ENCODE peak calls at places on chromosomes 11 and 22, in nine cellular contexts. J is tibial nerve, S is astrocyte of the spinal cord, L is brain microvascular endothelial cell, P is bronchial epithelial cell, R is GM23338, F is kidney epithelial cell, H is epithelial cell of esophagus, Q is endodermal cell. D is an unnamed sample.

GRCh38 chr11:72613977-72614376 is 60.2 kb downstream of the PDE2A start:
- DNase-seq in J (peak), S (no peak), L (no peak), P (no peak), R (no peak), F (no peak), H (no peak), Q (no peak), D (no peak)

GRCh38 chr11:10941429-10941828 is 83.6 kb upstream of the ZBED5 start:
- DNase-seq in J (no peak), S (no peak), L (no peak), P (no peak), R (no peak), F (no peak), H (no peak), Q (no peak), D (no peak)

GRCh38 chr22:48683640-48684039 is 1144.0 kb downstream of the BRD1 start:
- DNase-seq in J (no peak), S (no peak), L (no peak), P (no peak), R (no peak), F (no peak), H (no peak), Q (no peak), D (no peak)

GRCh38 chr11:109604506-109604905 is 182.5 kb downstream of the C11orf87 start:
- DNase-seq in J (no peak), S (no peak), L (no peak), P (peak), R (no peak), F (no peak), H (peak), Q (no peak), D (no peak)

GRCh38 chr22:20155330-20156041 is 4.6 kb upstream of the CCDC188 start:
- DNase-seq in J (no peak), S (peak), L (peak), P (no peak), R (no peak), F (no peak), H (no peak), Q (no peak), D (peak)

GRCh38 chr11:17743026-17743807 is 8.6 kb downstream of the KCNC1 start:
- DNase-seq in J (no peak), S (no peak), L (no peak), P (no peak), R (no peak), F (no peak), H (no peak), Q (no peak), D (no peak)

GRCh38 chr11:61145228-61146005 is 15.8 kb downstream of the VPS37C start:
- DNase-seq in J (no peak), S (no peak), L (no peak), P (no peak), R (no peak), F (no peak), H (no peak), Q (no peak), D (peak)

GRCh38 chr11:109641549-109641948 is 219.6 kb downstream of the C11orf87 start:
- DNase-seq in J (no peak), S (peak), L (peak), P (peak), R (peak), F (no peak), H (peak), Q (peak), D (no peak)

GRCh38 chr11:60830478-60831142 is 11.3 kb upstream of the CCDC86 start:
- DNase-seq in J (no peak), S (no peak), L (no peak), P (peak), R (no peak), F (no peak), H (peak), Q (no peak), D (no peak)

GRCh38 chr11:95419915-95420314 is 188.9 kb upstream of the SESN3 start:
- DNase-seq in J (no peak), S (peak), L (peak), P (peak), R (no peak), F (peak), H (peak), Q (no peak), D (no peak)

GRCh38 chr11:125264091-125265022 is 99.8 kb downstream of the PKNOX2 start:
- DNase-seq in J (no peak), S (no peak), L (no peak), P (no peak), R (no peak), F (no peak), H (no peak), Q (no peak), D (peak)

GRCh38 chr11:125262194-125262824 is 97.8 kb downstream of the PKNOX2 start:
- DNase-seq in J (no peak), S (no peak), L (no peak), P (no peak), R (no peak), F (no peak), H (no peak), Q (no peak), D (no peak)

GRCh38 chr11:125263268-125263790 is 98.8 kb downstream of the PKNOX2 start:
- DNase-seq in J (peak), S (peak), L (peak), P (no peak), R (peak), F (peak), H (no peak), Q (peak), D (no peak)

GRCh38 chr11:125261471-125262087 is 97.0 kb downstream of the PKNOX2 start:
- DNase-seq in J (no peak), S (no peak), L (no peak), P (no peak), R (no peak), F (no peak), H (no peak), Q (no peak), D (no peak)

GRCh38 chr11:125262825-125263218 is 98.3 kb downstream of the PKNOX2 start:
- DNase-seq in J (no peak), S (no peak), L (peak), P (no peak), R (no peak), F (no peak), H (no peak), Q (peak), D (no peak)
- TF ChIP-seq CTCF in J (no peak), S (no peak), L (no peak), P (no peak), R (no peak), F (no peak), H (no peak), Q (no peak), D (no peak)

GRCh38 chr11:103668859-103669258 is 367.6 kb upstream of the DDI1 start:
- DNase-seq in J (no peak), S (no peak), L (no peak), P (no peak), R (no peak), F (no peak), H (no peak), Q (no peak), D (no peak)

GRCh38 chr11:103671143-103671651 is 365.2 kb upstream of the DDI1 start:
- DNase-seq in J (no peak), S (no peak), L (no peak), P (no peak), R (no peak), F (no peak), H (no peak), Q (no peak), D (no peak)

GRCh38 chr11:103676413-103676812 is 360.0 kb upstream of the DDI1 start:
- DNase-seq in J (no peak), S (no peak), L (no peak), P (no peak), R (no peak), F (no peak), H (no peak), Q (no peak), D (no peak)

GRCh38 chr11:103673773-103674172 is 362.7 kb upstream of the DDI1 start:
- DNase-seq in J (no peak), S (peak), L (no peak), P (peak), R (no peak), F (no peak), H (peak), Q (no peak), D (no peak)
- TF ChIP-seq CTCF in J (no peak), S (no peak), L (no peak), P (no peak), R (no peak), F (no peak), H (no peak), Q (no peak), D (no peak)

GRCh38 chr11:111307472-111308108 is 9.2 kb downstream of the POU2AF3 start:
- DNase-seq in J (no peak), S (no peak), L (no peak), P (no peak), R (no peak), F (no peak), H (no peak), Q (no peak), D (no peak)
- TF ChIP-seq CTCF in J (no peak), S (no peak), L (no peak), P (no peak), R (no peak), F (no peak), H (no peak), Q (peak), D (no peak)

DNA sequence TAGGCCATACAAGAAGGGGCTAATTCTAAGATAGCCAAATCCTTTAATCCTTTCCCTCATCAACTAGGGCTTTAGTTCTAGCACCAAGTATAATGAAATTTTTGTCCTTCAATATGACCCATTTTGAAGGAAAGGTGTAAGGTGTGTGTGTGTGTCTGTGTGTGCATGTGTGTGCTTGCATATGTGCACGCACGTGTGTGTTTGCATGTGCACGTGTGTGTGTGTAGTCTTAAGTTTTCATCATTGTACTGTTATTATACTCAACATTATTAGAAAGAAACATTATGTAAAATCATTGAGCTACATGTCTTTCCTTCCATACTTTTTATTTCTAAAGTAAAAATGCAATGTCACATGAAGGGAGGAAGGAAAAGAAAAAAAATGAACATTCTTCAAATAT is 547.7 kb downstream of the FAM181B start:
- DNase-seq in J (no peak), S (no peak), L (no peak), P (no peak), R (no peak), F (no peak), H (no peak), Q (no peak), D (no peak)
- TF ChIP-seq CTCF in J (no peak), S (no peak), L (no peak), P (no peak), R (no peak), F (no peak), H (no peak), Q (no peak), D (no peak)